ENCODE peak calls at places on chromosomes 2 and 18, in eight cellular contexts. M is K562, P is neural progenitor cell, I is IMR-90, Q is right lobe of liver, Z is Panc1, K is GM23248, U is A549. G is an unnamed sample.

GRCh38 chr2:182767578-182767977 is 51.5 kb downstream of the DNAJC10 start:
- DNase-seq in M (no peak), P (peak), I (peak), Q (no peak), Z (no peak), K (peak), U (peak), G (no peak)

GRCh38 chr2:28342081-28342967 is 50.3 kb upstream of the FOSL2 start:
- DNase-seq in M (peak), P (no peak), I (peak), Q (peak), Z (no peak), K (peak), U (peak), G (peak)

GRCh38 chr2:109378682-109379081 is 235.1 kb downstream of the SEPTIN10 start:
- DNase-seq in M (no peak), P (no peak), I (peak), Q (no peak), Z (no peak), K (no peak), U (no peak), G (no peak)

GRCh38 chr2:60215295-60215990 is 338.0 kb downstream of the BCL11A start:
- DNase-seq in M (no peak), P (peak), I (no peak), Q (no peak), Z (no peak), K (no peak), U (no peak), G (no peak)

GRCh38 chr2:175478369-175478768 is 296.9 kb upstream of the ATP5MC3 start:
- DNase-seq in M (no peak), P (peak), I (no peak), Q (no peak), Z (no peak), K (peak), U (no peak), G (no peak)

GRCh38 chr2:235949567-235950472 is 218.4 kb downstream of the GBX2 start:
- DNase-seq in M (no peak), P (no peak), I (no peak), Q (peak), Z (no peak), K (no peak), U (no peak), G (no peak)

GRCh38 chr2:203925512-203926158 is 10.9 kb upstream of the ICOS start:
- DNase-seq in M (no peak), P (no peak), I (no peak), Q (no peak), Z (no peak), K (no peak), U (no peak), G (no peak)

GRCh38 chr2:210337159-210337558 is 22.2 kb upstream of the MYL1 start:
- DNase-seq in M (no peak), P (no peak), I (no peak), Q (no peak), Z (no peak), K (no peak), U (no peak), G (no peak)

GRCh38 chr18:56563568-56563967 is 74.8 kb downstream of the TXNL1 start:
- DNase-seq in M (peak), P (peak), I (no peak), Q (no peak), Z (no peak), K (no peak), U (peak), G (no peak)

GRCh38 chr2:75787532-75788132 is 76.9 kb upstream of the GCFC2 start:
- DNase-seq in M (peak), P (peak), I (peak), Q (no peak), Z (no peak), K (peak), U (peak), G (no peak)

GRCh38 chr2:197163755-197164753 is 146.5 kb downstream of the ANKRD44 start:
- DNase-seq in M (no peak), P (peak), I (no peak), Q (peak), Z (no peak), K (no peak), U (no peak), G (no peak)

GRCh38 chr2:236047886-236048540 is 120.2 kb downstream of the GBX2 start:
- DNase-seq in M (no peak), P (no peak), I (no peak), Q (no peak), Z (no peak), K (no peak), U (peak), G (no peak)

GRCh38 chr2:88626171-88627054 is 851 bp downstream of the EIF2AK3 start:
- DNase-seq in M (peak), P (peak), I (no peak), Q (peak), Z (no peak), K (peak), U (peak), G (no peak)

GRCh38 chr2:238097988-238098853 is 1.9 kb upstream of the ESPNL start:
- DNase-seq in M (peak), P (peak), I (no peak), Q (peak), Z (peak), K (peak), U (peak), G (peak)

GRCh38 chr2:240237609-240238151 is 97.2 kb upstream of the OTOS start:
- DNase-seq in M (peak), P (no peak), I (peak), Q (peak), Z (no peak), K (peak), U (no peak), G (no peak)

GRCh38 chr18:54806526-54806925 is 21.8 kb upstream of the RAB27B start:
- DNase-seq in M (no peak), P (no peak), I (peak), Q (no peak), Z (no peak), K (peak), U (no peak), G (no peak)

GRCh38 chr18:28147674-28148171 is 29.2 kb downstream of the CDH2 start:
- DNase-seq in M (no peak), P (no peak), I (peak), Q (no peak), Z (no peak), K (peak), U (peak), G (peak)

GRCh38 chr2:211159972-211160371 is 603.6 kb downstream of the CPS1 start:
- DNase-seq in M (no peak), P (no peak), I (no peak), Q (no peak), Z (no peak), K (no peak), U (no peak), G (no peak)

GRCh38 chr2:172098650-172099471 is 3.8 kb downstream of the DLX2 start:
- DNase-seq in M (peak), P (peak), I (peak), Q (peak), Z (no peak), K (peak), U (peak), G (no peak)

GRCh38 chr2:234954551-234954992 is 2.8 kb downstream of the SH3BP4 start:
- DNase-seq in M (no peak), P (peak), I (peak), Q (no peak), Z (no peak), K (peak), U (no peak), G (no peak)

GRCh38 chr2:112692496-112692911 is 28.3 kb upstream of the NT5DC4 start:
- DNase-seq in M (peak), P (no peak), I (peak), Q (peak), Z (peak), K (peak), U (peak), G (peak)

GRCh38 chr2:127574656-127575055 is 39.2 kb downstream of the MYO7B start:
- DNase-seq in M (no peak), P (no peak), I (no peak), Q (no peak), Z (no peak), K (no peak), U (no peak), G (no peak)

GRCh38 chr18:7084766-7085080 is 32.9 kb downstream of the LAMA1 start:
- DNase-seq in M (no peak), P (no peak), I (peak), Q (no peak), Z (no peak), K (peak), U (no peak), G (peak)

GRCh38 chr2:28274911-28275685 is 117.6 kb upstream of the FOSL2 start:
- DNase-seq in M (no peak), P (peak), I (peak), Q (no peak), Z (no peak), K (peak), U (peak), G (peak)

GRCh38 chr2:199979841-199980628 is 24.7 kb downstream of the MAIP1 start:
- DNase-seq in M (peak), P (peak), I (peak), Q (peak), Z (no peak), K (peak), U (peak), G (peak)

GRCh38 chr2:20079546-20080115 is 28.2 kb upstream of the LAPTM4A start:
- DNase-seq in M (no peak), P (no peak), I (no peak), Q (no peak), Z (no peak), K (no peak), U (no peak), G (no peak)

GRCh38 chr18:36534154-36534688 is 236.7 kb downstream of the FHOD3 start:
- DNase-seq in M (no peak), P (no peak), I (no peak), Q (no peak), Z (no peak), K (peak), U (no peak), G (no peak)

GRCh38 chr2:30702694-30703093 is 104.6 kb downstream of the CAPN13 start:
- DNase-seq in M (no peak), P (no peak), I (no peak), Q (no peak), Z (no peak), K (no peak), U (no peak), G (no peak)

GRCh38 chr2:174603280-174603679 is 5.7 kb upstream of the WIPF1 start:
- DNase-seq in M (no peak), P (peak), I (peak), Q (peak), Z (no peak), K (peak), U (peak), G (no peak)

GRCh38 chr2:173130521-173131467 is 55.1 kb downstream of the MAP3K20 start:
- DNase-seq in M (no peak), P (no peak), I (no peak), Q (no peak), Z (no peak), K (no peak), U (no peak), G (no peak)

GRCh38 chr2:144310484-144310883 is 209.4 kb downstream of the ZEB2 start:
- DNase-seq in M (no peak), P (no peak), I (no peak), Q (no peak), Z (no peak), K (no peak), U (no peak), G (no peak)

DNA sequence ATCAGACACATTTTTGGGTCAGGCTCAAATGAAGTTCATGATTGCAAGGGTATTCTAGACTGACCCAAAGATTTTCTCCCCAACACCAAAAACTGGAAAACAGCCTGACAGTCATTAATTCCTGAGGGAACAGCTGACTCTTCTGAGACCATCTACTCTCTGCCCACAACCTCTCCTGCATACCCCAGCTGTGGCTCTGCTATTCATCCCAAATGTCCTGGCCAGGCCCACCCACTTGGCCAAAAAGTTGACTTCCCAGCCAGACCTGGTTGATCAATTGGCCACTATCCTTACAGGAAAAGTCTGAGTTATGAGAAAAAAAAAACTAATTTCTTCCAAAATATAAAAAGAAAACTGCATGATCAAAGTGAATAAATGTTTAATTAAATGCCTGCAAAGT is 103.8 kb upstream of the ST3GAL5 start:
- DNase-seq in M (no peak), P (no peak), I (no peak), Q (no peak), Z (no peak), K (no peak), U (no peak), G (no peak)
- H3K27ac ChIP-seq in M (peak), P (no peak), I (no peak), Q (no peak), Z (no peak), K (no peak), U (peak), G (no peak)

DNA sequence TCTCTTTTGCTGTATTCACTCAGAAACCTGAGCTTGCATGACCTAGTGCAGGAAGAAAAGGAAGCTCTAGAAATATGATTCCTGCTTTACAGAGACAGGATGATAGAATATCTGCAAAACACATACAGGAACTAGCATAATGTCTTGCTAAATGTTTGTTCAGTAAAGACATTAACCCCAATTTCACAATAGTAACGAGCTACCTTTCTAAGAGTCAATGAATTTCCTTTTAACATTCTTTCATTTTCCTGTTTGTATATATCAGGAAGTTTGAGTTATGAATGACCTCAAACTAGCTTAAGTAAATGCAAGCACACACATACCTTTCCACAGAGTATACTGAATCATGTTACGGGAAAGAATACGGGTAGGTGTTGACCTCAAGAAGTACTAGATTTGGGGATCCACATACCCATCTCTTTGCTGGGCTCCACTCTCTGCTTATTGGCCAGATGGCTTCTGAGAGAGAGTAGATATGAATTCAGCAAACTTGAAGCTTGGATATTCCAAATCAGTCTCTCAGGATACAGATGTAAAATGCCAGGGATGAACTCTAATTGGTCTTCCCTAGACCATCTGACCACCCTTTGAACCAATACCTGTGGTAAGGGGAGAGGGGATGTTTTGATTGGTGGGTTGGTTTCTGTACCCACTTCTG is 18.2 kb upstream of the ACSL3 start:
- DNase-seq in M (no peak), P (no peak), I (peak), Q (no peak), Z (no peak), K (peak), U (peak), G (no peak)
- H3K4me3 ChIP-seq in M (no peak), P (no peak), I (no peak), Q (no peak), Z (no peak), K (no peak), U (peak), G (no peak)

GRCh38 chr2:72602095-72602494 is 223.7 kb downstream of the EXOC6B start:
- DNase-seq in M (no peak), P (no peak), I (no peak), Q (no peak), Z (no peak), K (no peak), U (no peak), G (no peak)
- H3K27ac ChIP-seq in M (no peak), P (no peak), I (no peak), Q (no peak), Z (no peak), K (no peak), U (no peak), G (no peak)

DNA sequence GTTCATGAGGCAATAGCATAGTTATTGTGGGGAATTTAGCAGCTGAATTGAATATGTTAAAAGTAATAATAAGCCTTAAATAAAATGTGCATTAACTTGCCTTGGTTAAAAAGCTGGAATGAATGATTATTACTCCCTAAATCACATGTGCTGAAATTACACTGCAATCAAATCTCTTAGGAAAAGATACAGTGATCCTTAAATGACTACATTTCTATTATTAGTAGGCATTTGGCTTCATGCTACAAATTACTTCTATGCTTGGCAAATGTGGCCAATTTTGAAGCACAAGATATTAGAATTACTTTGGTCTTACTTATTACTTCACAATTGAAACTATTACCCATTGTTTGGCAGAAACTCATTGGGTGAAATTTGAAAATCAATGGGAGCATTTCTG is 5.4 kb downstream of the RND3 start:
- DNase-seq in M (no peak), P (no peak), I (no peak), Q (no peak), Z (no peak), K (no peak), U (no peak), G (no peak)
- H3K4me3 ChIP-seq in M (no peak), P (no peak), I (peak), Q (no peak), Z (no peak), K (peak), U (peak), G (peak)

GRCh38 chr2:2012505-2012904 is 268.2 kb upstream of the PXDN start:
- DNase-seq in M (no peak), P (no peak), I (no peak), Q (no peak), Z (no peak), K (no peak), U (no peak), G (no peak)
- H3K27ac ChIP-seq in M (no peak), P (no peak), I (no peak), Q (no peak), Z (no peak), K (no peak), U (no peak), G (no peak)

GRCh38 chr2:38099096-38099997 is 23.4 kb upstream of the CYP1B1 start:
- DNase-seq in M (no peak), P (peak), I (no peak), Q (no peak), Z (no peak), K (no peak), U (no peak), G (no peak)
- H3K4me3 ChIP-seq in M (no peak), P (peak), I (no peak), Q (peak), Z (peak), K (peak), U (peak), G (no peak)

GRCh38 chr2:207333599-207334308 is 168.0 kb upstream of the KLF7 start:
- DNase-seq in M (no peak), P (no peak), I (peak), Q (no peak), Z (no peak), K (peak), U (no peak), G (no peak)
- H3K27ac ChIP-seq in M (no peak), P (no peak), I (peak), Q (peak), Z (peak), K (peak), U (peak), G (peak)

GRCh38 chr2:191265311-191266170 is 20.3 kb downstream of the MYO1B start:
- DNase-seq in M (no peak), P (no peak), I (peak), Q (peak), Z (no peak), K (peak), U (no peak), G (no peak)

GRCh38 chr2:191262436-191262835 is 17.2 kb downstream of the MYO1B start:
- DNase-seq in M (no peak), P (no peak), I (no peak), Q (no peak), Z (no peak), K (no peak), U (no peak), G (no peak)

GRCh38 chr2:191266201-191266600 is 21.0 kb downstream of the MYO1B start:
- DNase-seq in M (no peak), P (no peak), I (peak), Q (no peak), Z (no peak), K (peak), U (no peak), G (no peak)

GRCh38 chr2:191263050-191263449 is 17.8 kb downstream of the MYO1B start:
- DNase-seq in M (no peak), P (no peak), I (no peak), Q (no peak), Z (no peak), K (no peak), U (no peak), G (no peak)

GRCh38 chr2:191264647-191265079 is 19.5 kb downstream of the MYO1B start:
- DNase-seq in M (no peak), P (no peak), I (peak), Q (no peak), Z (no peak), K (peak), U (no peak), G (peak)
- H3K4me3 ChIP-seq in M (no peak), P (no peak), I (no peak), Q (peak), Z (no peak), K (peak), U (no peak), G (peak)